ENCODE peak calls at places on chromosomes 7 and 10, in eight cellular contexts. One of them, this sample, is unnamed.

GRCh38 chr7:19114591-19114855 is 2.9 kb downstream of the TWIST1 start:
- DNase-seq in hepatocyte: no peak
- DNase-seq in NCI-H1105 treated with DMSO at 0.1 percent for 48 hours: no peak
- DNase-seq in activated effector memory CD4-positive, alpha-beta T cell treated with Interleukin-2 at 50 U/mL for 16 hours: no peak
- DNase-seq in central memory CD4-positive, alpha-beta T cell: no peak
- DNase-seq in body of pancreas: no peak
- DNase-seq in naive thymus-derived CD4-positive, alpha-beta T cell: no peak
- DNase-seq in BJ: no peak
- DNase-seq in this sample: no peak

GRCh38 chr7:135143874-135144668 is 3.8 kb upstream of the TMEM140 start:
- DNase-seq in activated effector memory CD4-positive, alpha-beta T cell treated with Interleukin-2 at 50 U/mL for 16 hours: no peak
- DNase-seq in naive thymus-derived CD4-positive, alpha-beta T cell: no peak
- DNase-seq in body of pancreas: no peak
- DNase-seq in central memory CD4-positive, alpha-beta T cell: no peak
- DNase-seq in hepatocyte: no peak
- DNase-seq in NCI-H1105 treated with DMSO at 0.1 percent for 48 hours: no peak
- DNase-seq in BJ: no peak
- DNase-seq in this sample: no peak

GRCh38 chr10:62381385-62382102 is 7.4 kb downstream of the ZNF365 start:
- DNase-seq in hepatocyte: no peak
- DNase-seq in NCI-H1105 treated with DMSO at 0.1 percent for 48 hours: no peak
- DNase-seq in activated effector memory CD4-positive, alpha-beta T cell treated with Interleukin-2 at 50 U/mL for 16 hours: no peak
- DNase-seq in body of pancreas: no peak
- DNase-seq in naive thymus-derived CD4-positive, alpha-beta T cell: no peak
- DNase-seq in BJ: no peak
- DNase-seq in central memory CD4-positive, alpha-beta T cell: no peak
- DNase-seq in this sample: peak

GRCh38 chr7:47383696-47384445 is 198.0 kb downstream of the TNS3 start:
- DNase-seq in naive thymus-derived CD4-positive, alpha-beta T cell: no peak
- DNase-seq in activated effector memory CD4-positive, alpha-beta T cell treated with Interleukin-2 at 50 U/mL for 16 hours: no peak
- DNase-seq in central memory CD4-positive, alpha-beta T cell: no peak
- DNase-seq in NCI-H1105 treated with DMSO at 0.1 percent for 48 hours: no peak
- DNase-seq in hepatocyte: no peak
- DNase-seq in body of pancreas: no peak
- DNase-seq in BJ: no peak
- DNase-seq in this sample: no peak

GRCh38 chr7:26642416-26642815 is 222.0 kb downstream of the SKAP2 start:
- DNase-seq in activated effector memory CD4-positive, alpha-beta T cell treated with Interleukin-2 at 50 U/mL for 16 hours: no peak
- DNase-seq in hepatocyte: no peak
- DNase-seq in central memory CD4-positive, alpha-beta T cell: no peak
- DNase-seq in naive thymus-derived CD4-positive, alpha-beta T cell: no peak
- DNase-seq in BJ: no peak
- DNase-seq in NCI-H1105 treated with DMSO at 0.1 percent for 48 hours: no peak
- DNase-seq in body of pancreas: no peak
- DNase-seq in this sample: no peak

GRCh38 chr10:33287112-33287511 is 47.4 kb downstream of the NRP1 start:
- DNase-seq in BJ: no peak
- DNase-seq in central memory CD4-positive, alpha-beta T cell: no peak
- DNase-seq in naive thymus-derived CD4-positive, alpha-beta T cell: no peak
- DNase-seq in activated effector memory CD4-positive, alpha-beta T cell treated with Interleukin-2 at 50 U/mL for 16 hours: no peak
- DNase-seq in hepatocyte: no peak
- DNase-seq in body of pancreas: no peak
- DNase-seq in NCI-H1105 treated with DMSO at 0.1 percent for 48 hours: peak
- DNase-seq in this sample: peak

GRCh38 chr10:7327885-7328284 is 82.9 kb downstream of the SFMBT2 start:
- DNase-seq in BJ: no peak
- DNase-seq in hepatocyte: no peak
- DNase-seq in activated effector memory CD4-positive, alpha-beta T cell treated with Interleukin-2 at 50 U/mL for 16 hours: no peak
- DNase-seq in naive thymus-derived CD4-positive, alpha-beta T cell: no peak
- DNase-seq in body of pancreas: no peak
- DNase-seq in NCI-H1105 treated with DMSO at 0.1 percent for 48 hours: no peak
- DNase-seq in central memory CD4-positive, alpha-beta T cell: no peak
- DNase-seq in this sample: no peak

GRCh38 chr10:102783541-102783930 is 39.8 kb downstream of the WBP1L start:
- DNase-seq in activated effector memory CD4-positive, alpha-beta T cell treated with Interleukin-2 at 50 U/mL for 16 hours: no peak
- DNase-seq in naive thymus-derived CD4-positive, alpha-beta T cell: no peak
- DNase-seq in central memory CD4-positive, alpha-beta T cell: no peak
- DNase-seq in BJ: no peak
- DNase-seq in NCI-H1105 treated with DMSO at 0.1 percent for 48 hours: no peak
- DNase-seq in body of pancreas: no peak
- DNase-seq in hepatocyte: no peak
- DNase-seq in this sample: no peak

GRCh38 chr7:117157121-117157870 is 165.6 kb downstream of the WNT2 start:
- DNase-seq in naive thymus-derived CD4-positive, alpha-beta T cell: no peak
- DNase-seq in hepatocyte: peak
- DNase-seq in body of pancreas: peak
- DNase-seq in BJ: peak
- DNase-seq in central memory CD4-positive, alpha-beta T cell: no peak
- DNase-seq in NCI-H1105 treated with DMSO at 0.1 percent for 48 hours: peak
- DNase-seq in activated effector memory CD4-positive, alpha-beta T cell treated with Interleukin-2 at 50 U/mL for 16 hours: no peak
- DNase-seq in this sample: no peak

GRCh38 chr7:28615091-28615490 is 202.8 kb downstream of the CREB5 start:
- DNase-seq in BJ: no peak
- DNase-seq in body of pancreas: no peak
- DNase-seq in central memory CD4-positive, alpha-beta T cell: no peak
- DNase-seq in activated effector memory CD4-positive, alpha-beta T cell treated with Interleukin-2 at 50 U/mL for 16 hours: no peak
- DNase-seq in NCI-H1105 treated with DMSO at 0.1 percent for 48 hours: no peak
- DNase-seq in hepatocyte: no peak
- DNase-seq in naive thymus-derived CD4-positive, alpha-beta T cell: no peak
- DNase-seq in this sample: no peak

GRCh38 chr10:59895629-59896116 is 10.7 kb downstream of the CCDC6 start:
- DNase-seq in body of pancreas: peak
- DNase-seq in naive thymus-derived CD4-positive, alpha-beta T cell: no peak
- DNase-seq in BJ: no peak
- DNase-seq in NCI-H1105 treated with DMSO at 0.1 percent for 48 hours: no peak
- DNase-seq in central memory CD4-positive, alpha-beta T cell: no peak
- DNase-seq in hepatocyte: peak
- DNase-seq in activated effector memory CD4-positive, alpha-beta T cell treated with Interleukin-2 at 50 U/mL for 16 hours: no peak
- DNase-seq in this sample: no peak

GRCh38 chr10:119330342-119330741 is 123.0 kb downstream of the GRK5 start:
- DNase-seq in activated effector memory CD4-positive, alpha-beta T cell treated with Interleukin-2 at 50 U/mL for 16 hours: no peak
- DNase-seq in BJ: no peak
- DNase-seq in naive thymus-derived CD4-positive, alpha-beta T cell: no peak
- DNase-seq in NCI-H1105 treated with DMSO at 0.1 percent for 48 hours: no peak
- DNase-seq in central memory CD4-positive, alpha-beta T cell: no peak
- DNase-seq in hepatocyte: no peak
- DNase-seq in body of pancreas: no peak
- DNase-seq in this sample: no peak

GRCh38 chr7:82468435-82468834 is 24.9 kb upstream of the CACNA2D1 start:
- DNase-seq in body of pancreas: no peak
- DNase-seq in activated effector memory CD4-positive, alpha-beta T cell treated with Interleukin-2 at 50 U/mL for 16 hours: no peak
- DNase-seq in BJ: no peak
- DNase-seq in hepatocyte: no peak
- DNase-seq in NCI-H1105 treated with DMSO at 0.1 percent for 48 hours: no peak
- DNase-seq in central memory CD4-positive, alpha-beta T cell: no peak
- DNase-seq in naive thymus-derived CD4-positive, alpha-beta T cell: no peak
- DNase-seq in this sample: no peak

GRCh38 chr10:4807803-4808507 is 18.1 kb upstream of the AKR1E2 start:
- DNase-seq in naive thymus-derived CD4-positive, alpha-beta T cell: no peak
- DNase-seq in central memory CD4-positive, alpha-beta T cell: no peak
- DNase-seq in activated effector memory CD4-positive, alpha-beta T cell treated with Interleukin-2 at 50 U/mL for 16 hours: no peak
- DNase-seq in BJ: peak
- DNase-seq in NCI-H1105 treated with DMSO at 0.1 percent for 48 hours: no peak
- DNase-seq in body of pancreas: no peak
- DNase-seq in hepatocyte: no peak
- DNase-seq in this sample: no peak

GRCh38 chr10:98694014-98694413 is 247.3 kb upstream of the HPS1 start:
- DNase-seq in BJ: no peak
- DNase-seq in naive thymus-derived CD4-positive, alpha-beta T cell: no peak
- DNase-seq in body of pancreas: no peak
- DNase-seq in hepatocyte: no peak
- DNase-seq in NCI-H1105 treated with DMSO at 0.1 percent for 48 hours: no peak
- DNase-seq in central memory CD4-positive, alpha-beta T cell: no peak
- DNase-seq in activated effector memory CD4-positive, alpha-beta T cell treated with Interleukin-2 at 50 U/mL for 16 hours: no peak
- DNase-seq in this sample: no peak

GRCh38 chr10:73808021-73808815 is 3.2 kb downstream of the NDST2 start:
- DNase-seq in NCI-H1105 treated with DMSO at 0.1 percent for 48 hours: no peak
- DNase-seq in central memory CD4-positive, alpha-beta T cell: no peak
- DNase-seq in BJ: no peak
- DNase-seq in hepatocyte: no peak
- DNase-seq in activated effector memory CD4-positive, alpha-beta T cell treated with Interleukin-2 at 50 U/mL for 16 hours: no peak
- DNase-seq in body of pancreas: no peak
- DNase-seq in naive thymus-derived CD4-positive, alpha-beta T cell: no peak
- DNase-seq in this sample: no peak

GRCh38 chr10:5813091-5813340 is 218 bp downstream of the GDI2 start:
- DNase-seq in NCI-H1105 treated with DMSO at 0.1 percent for 48 hours: no peak
- DNase-seq in BJ: no peak
- DNase-seq in body of pancreas: no peak
- DNase-seq in central memory CD4-positive, alpha-beta T cell: no peak
- DNase-seq in activated effector memory CD4-positive, alpha-beta T cell treated with Interleukin-2 at 50 U/mL for 16 hours: no peak
- DNase-seq in hepatocyte: no peak
- DNase-seq in naive thymus-derived CD4-positive, alpha-beta T cell: no peak
- DNase-seq in this sample: no peak

GRCh38 chr7:40850017-40850416 is 715.2 kb downstream of the SUGCT start:
- DNase-seq in BJ: no peak
- DNase-seq in body of pancreas: no peak
- DNase-seq in hepatocyte: no peak
- DNase-seq in central memory CD4-positive, alpha-beta T cell: no peak
- DNase-seq in NCI-H1105 treated with DMSO at 0.1 percent for 48 hours: no peak
- DNase-seq in activated effector memory CD4-positive, alpha-beta T cell treated with Interleukin-2 at 50 U/mL for 16 hours: no peak
- DNase-seq in naive thymus-derived CD4-positive, alpha-beta T cell: no peak
- DNase-seq in this sample: no peak

GRCh38 chr7:158805414-158805813 is 23.9 kb downstream of the ESYT2 start:
- DNase-seq in body of pancreas: no peak
- DNase-seq in naive thymus-derived CD4-positive, alpha-beta T cell: no peak
- DNase-seq in hepatocyte: no peak
- DNase-seq in activated effector memory CD4-positive, alpha-beta T cell treated with Interleukin-2 at 50 U/mL for 16 hours: no peak
- DNase-seq in BJ: no peak
- DNase-seq in NCI-H1105 treated with DMSO at 0.1 percent for 48 hours: no peak
- DNase-seq in central memory CD4-positive, alpha-beta T cell: no peak
- DNase-seq in this sample: no peak

GRCh38 chr7:130296221-130296951 is 3.4 kb downstream of the CPA4 start:
- DNase-seq in NCI-H1105 treated with DMSO at 0.1 percent for 48 hours: no peak
- DNase-seq in activated effector memory CD4-positive, alpha-beta T cell treated with Interleukin-2 at 50 U/mL for 16 hours: no peak
- DNase-seq in body of pancreas: no peak
- DNase-seq in hepatocyte: no peak
- DNase-seq in BJ: peak
- DNase-seq in naive thymus-derived CD4-positive, alpha-beta T cell: no peak
- DNase-seq in central memory CD4-positive, alpha-beta T cell: no peak
- DNase-seq in this sample: no peak

GRCh38 chr7:27165089-27165654 is at the start of gene HOXA9:
- DNase-seq in body of pancreas: no peak
- DNase-seq in naive thymus-derived CD4-positive, alpha-beta T cell: no peak
- DNase-seq in central memory CD4-positive, alpha-beta T cell: no peak
- DNase-seq in hepatocyte: no peak
- DNase-seq in NCI-H1105 treated with DMSO at 0.1 percent for 48 hours: no peak
- DNase-seq in BJ: no peak
- DNase-seq in activated effector memory CD4-positive, alpha-beta T cell treated with Interleukin-2 at 50 U/mL for 16 hours: no peak
- DNase-seq in this sample: no peak

This sample was measured in HT-29.